ENCODE peak calls at places on chromosomes 4 and X, in seven cellular contexts. One of them, this sample, is unnamed.

GRCh38 chr4:45442466-45442865 is 681.4 kb downstream of the GABRG1 start:
- DNase-seq in T-helper 17 cell: no peak
- DNase-seq in SJSA1: no peak
- DNase-seq in caudate nucleus: no peak
- DNase-seq in AG04449: no peak
- DNase-seq in amniotic stem cell: no peak
- DNase-seq in activated T-helper 9 cell treated with anti-CD3 and anti-CD28 coated beads, Interleukin-2, amount 50 U/mL, for 16 hours: no peak
- DNase-seq in this sample: no peak

GRCh38 chr4:185721190-185721948 is 90.6 kb downstream of the SORBS2 start:
- DNase-seq in T-helper 17 cell: no peak
- DNase-seq in SJSA1: no peak
- DNase-seq in caudate nucleus: no peak
- DNase-seq in AG04449: no peak
- DNase-seq in amniotic stem cell: no peak
- DNase-seq in activated T-helper 9 cell treated with anti-CD3 and anti-CD28 coated beads, Interleukin-2, amount 50 U/mL, for 16 hours: no peak
- DNase-seq in this sample: no peak

GRCh38 chr4:80192252-80192866 is 4.9 kb upstream of the PRDM8 start:
- DNase-seq in T-helper 17 cell: no peak
- DNase-seq in SJSA1: no peak
- DNase-seq in caudate nucleus: no peak
- DNase-seq in AG04449: no peak
- DNase-seq in amniotic stem cell: no peak
- DNase-seq in activated T-helper 9 cell treated with anti-CD3 and anti-CD28 coated beads, Interleukin-2, amount 50 U/mL, for 16 hours: no peak
- DNase-seq in this sample: no peak

GRCh38 chrX:102959471-102959870 is 22.4 kb downstream of the RAB40AL start:
- DNase-seq in T-helper 17 cell: no peak
- DNase-seq in SJSA1: peak; percentile 62
- DNase-seq in caudate nucleus: no peak
- DNase-seq in AG04449: no peak
- DNase-seq in amniotic stem cell: peak; percentile 54
- DNase-seq in activated T-helper 9 cell treated with anti-CD3 and anti-CD28 coated beads, Interleukin-2, amount 50 U/mL, for 16 hours: no peak
- DNase-seq in this sample: no peak

GRCh38 chr4:151195801-151196200 is 81.2 kb upstream of the PRSS48 start:
- DNase-seq in T-helper 17 cell: no peak
- DNase-seq in SJSA1: no peak
- DNase-seq in caudate nucleus: no peak
- DNase-seq in AG04449: no peak
- DNase-seq in amniotic stem cell: no peak
- DNase-seq in activated T-helper 9 cell treated with anti-CD3 and anti-CD28 coated beads, Interleukin-2, amount 50 U/mL, for 16 hours: no peak
- DNase-seq in this sample: no peak

GRCh38 chr4:184548321-184548650 is 73.9 kb upstream of the IRF2 start:
- DNase-seq in T-helper 17 cell: no peak
- DNase-seq in SJSA1: no peak
- DNase-seq in caudate nucleus: no peak
- DNase-seq in AG04449: no peak
- DNase-seq in amniotic stem cell: no peak
- DNase-seq in activated T-helper 9 cell treated with anti-CD3 and anti-CD28 coated beads, Interleukin-2, amount 50 U/mL, for 16 hours: no peak
- DNase-seq in this sample: no peak

GRCh38 chrX:82756272-82756671 is 751.8 kb upstream of the POU3F4 start:
- DNase-seq in T-helper 17 cell: no peak
- DNase-seq in SJSA1: no peak
- DNase-seq in caudate nucleus: no peak
- DNase-seq in AG04449: no peak
- DNase-seq in amniotic stem cell: no peak
- DNase-seq in activated T-helper 9 cell treated with anti-CD3 and anti-CD28 coated beads, Interleukin-2, amount 50 U/mL, for 16 hours: no peak
- DNase-seq in this sample: no peak

GRCh38 chr4:155099231-155099630 is 109.2 kb upstream of the NPY2R start:
- DNase-seq in T-helper 17 cell: no peak
- DNase-seq in SJSA1: no peak
- DNase-seq in caudate nucleus: no peak
- DNase-seq in AG04449: no peak
- DNase-seq in amniotic stem cell: no peak
- DNase-seq in activated T-helper 9 cell treated with anti-CD3 and anti-CD28 coated beads, Interleukin-2, amount 50 U/mL, for 16 hours: no peak
- DNase-seq in this sample: no peak

GRCh38 chr4:62193726-62194125 is 993.6 kb downstream of the ADGRL3 start:
- DNase-seq in T-helper 17 cell: no peak
- DNase-seq in SJSA1: no peak
- DNase-seq in caudate nucleus: no peak
- DNase-seq in AG04449: no peak
- DNase-seq in amniotic stem cell: no peak
- DNase-seq in activated T-helper 9 cell treated with anti-CD3 and anti-CD28 coated beads, Interleukin-2, amount 50 U/mL, for 16 hours: no peak
- DNase-seq in this sample: no peak

GRCh38 chrX:133859860-133860259 is 125.5 kb downstream of the GPC3 start:
- DNase-seq in T-helper 17 cell: no peak
- DNase-seq in SJSA1: no peak
- DNase-seq in caudate nucleus: no peak
- DNase-seq in AG04449: no peak
- DNase-seq in amniotic stem cell: peak; percentile 32
- DNase-seq in activated T-helper 9 cell treated with anti-CD3 and anti-CD28 coated beads, Interleukin-2, amount 50 U/mL, for 16 hours: no peak
- DNase-seq in this sample: no peak

GRCh38 chr4:150117094-150117493 is 38.8 kb downstream of the DCLK2 start:
- DNase-seq in T-helper 17 cell: no peak
- DNase-seq in SJSA1: no peak
- DNase-seq in caudate nucleus: no peak
- DNase-seq in AG04449: no peak
- DNase-seq in amniotic stem cell: no peak
- DNase-seq in activated T-helper 9 cell treated with anti-CD3 and anti-CD28 coated beads, Interleukin-2, amount 50 U/mL, for 16 hours: no peak
- DNase-seq in this sample: no peak

GRCh38 chrX:104987063-104987462 is 233.4 kb downstream of the TEX13A start:
- DNase-seq in T-helper 17 cell: no peak
- DNase-seq in SJSA1: no peak
- DNase-seq in caudate nucleus: no peak
- DNase-seq in AG04449: no peak
- DNase-seq in amniotic stem cell: no peak
- DNase-seq in activated T-helper 9 cell treated with anti-CD3 and anti-CD28 coated beads, Interleukin-2, amount 50 U/mL, for 16 hours: no peak
- DNase-seq in this sample: no peak

GRCh38 chr4:16026155-16026761 is 57.6 kb downstream of the PROM1 start:
- DNase-seq in T-helper 17 cell: no peak
- DNase-seq in SJSA1: no peak
- DNase-seq in caudate nucleus: no peak
- DNase-seq in AG04449: no peak
- DNase-seq in amniotic stem cell: peak; percentile 22
- DNase-seq in activated T-helper 9 cell treated with anti-CD3 and anti-CD28 coated beads, Interleukin-2, amount 50 U/mL, for 16 hours: no peak
- DNase-seq in this sample: no peak

GRCh38 chr4:77156912-77157858 is at the start of gene CCNG2:
- DNase-seq in T-helper 17 cell: peak; percentile 79
- DNase-seq in SJSA1: peak; percentile 86
- DNase-seq in caudate nucleus: peak; percentile 90
- DNase-seq in AG04449: no peak
- DNase-seq in amniotic stem cell: peak; percentile 87
- DNase-seq in activated T-helper 9 cell treated with anti-CD3 and anti-CD28 coated beads, Interleukin-2, amount 50 U/mL, for 16 hours: peak; percentile 69
- DNase-seq in this sample: peak; percentile 88

GRCh38 chr4:72326692-72327632 is 242.1 kb downstream of the ADAMTS3 start:
- DNase-seq in T-helper 17 cell: no peak
- DNase-seq in SJSA1: no peak
- DNase-seq in caudate nucleus: no peak
- DNase-seq in AG04449: peak; percentile 4
- DNase-seq in amniotic stem cell: peak; percentile 41
- DNase-seq in activated T-helper 9 cell treated with anti-CD3 and anti-CD28 coated beads, Interleukin-2, amount 50 U/mL, for 16 hours: no peak
- DNase-seq in this sample: no peak

GRCh38 chrX:65985922-65986588 is 53.8 kb downstream of the VSIG4 start:
- DNase-seq in T-helper 17 cell: peak; percentile 10
- DNase-seq in SJSA1: no peak
- DNase-seq in caudate nucleus: no peak
- DNase-seq in AG04449: peak; percentile 0
- DNase-seq in amniotic stem cell: peak; percentile 31
- DNase-seq in activated T-helper 9 cell treated with anti-CD3 and anti-CD28 coated beads, Interleukin-2, amount 50 U/mL, for 16 hours: peak; percentile 33
- DNase-seq in this sample: peak; percentile 78

This sample was measured in natural killer cell treated with Interleukin-12 subunit alpha and Interleukin-12 subunit beta and Interleukin-15 and Interleukin-18, amount 100 ng/mL, for 72 hours.